ENCODE peak calls at places on chromosomes 2 and 18, in nine cellular contexts. One of them, this sample, is unnamed.

GRCh38 chr2:14960686-14961324 is 328.3 kb downstream of the LRATD1 start:
- DNase-seq in ovary: no peak
- DNase-seq in mucosa of descending colon: no peak
- DNase-seq in GM23338: peak
- DNase-seq in tibial artery: no peak
- DNase-seq in neural progenitor cell: no peak
- DNase-seq in uterus: no peak
- DNase-seq in astrocyte of the cerebellum: peak
- DNase-seq in fibroblast of lung: peak
- DNase-seq in this sample: no peak

GRCh38 chr18:8801263-8801901 is 96.0 kb downstream of the MTCL1 start:
- DNase-seq in neural progenitor cell: no peak
- DNase-seq in mucosa of descending colon: no peak
- DNase-seq in tibial artery: no peak
- DNase-seq in ovary: no peak
- DNase-seq in GM23338: no peak
- DNase-seq in uterus: no peak
- DNase-seq in fibroblast of lung: peak
- DNase-seq in astrocyte of the cerebellum: peak
- DNase-seq in this sample: peak

GRCh38 chr2:138455691-138456090 is 45.9 kb upstream of the SPOPL start:
- DNase-seq in ovary: no peak
- DNase-seq in astrocyte of the cerebellum: no peak
- DNase-seq in fibroblast of lung: no peak
- DNase-seq in mucosa of descending colon: no peak
- DNase-seq in neural progenitor cell: no peak
- DNase-seq in uterus: no peak
- DNase-seq in tibial artery: no peak
- DNase-seq in GM23338: no peak
- DNase-seq in this sample: no peak

GRCh38 chr2:49248506-49248905 is 94.2 kb upstream of the FSHR start:
- DNase-seq in GM23338: no peak
- DNase-seq in astrocyte of the cerebellum: peak
- DNase-seq in ovary: no peak
- DNase-seq in uterus: no peak
- DNase-seq in fibroblast of lung: peak
- DNase-seq in tibial artery: peak
- DNase-seq in neural progenitor cell: no peak
- DNase-seq in mucosa of descending colon: no peak
- DNase-seq in this sample: peak

GRCh38 chr2:201420442-201421113 is 30.7 kb downstream of the TRAK2 start:
- DNase-seq in astrocyte of the cerebellum: no peak
- DNase-seq in neural progenitor cell: no peak
- DNase-seq in uterus: no peak
- DNase-seq in mucosa of descending colon: no peak
- DNase-seq in GM23338: no peak
- DNase-seq in fibroblast of lung: peak
- DNase-seq in tibial artery: no peak
- DNase-seq in ovary: no peak
- DNase-seq in this sample: no peak

GRCh38 chr2:64317712-64318475 is 136.1 kb upstream of the LGALSL start:
- DNase-seq in mucosa of descending colon: no peak
- DNase-seq in GM23338: no peak
- DNase-seq in tibial artery: no peak
- DNase-seq in neural progenitor cell: no peak
- DNase-seq in astrocyte of the cerebellum: no peak
- DNase-seq in fibroblast of lung: no peak
- DNase-seq in uterus: no peak
- DNase-seq in ovary: no peak
- DNase-seq in this sample: no peak

GRCh38 chr2:241507430-241508239 is 749 bp downstream of the STK25 start:
- DNase-seq in neural progenitor cell: peak
- DNase-seq in fibroblast of lung: peak
- DNase-seq in tibial artery: peak
- DNase-seq in uterus: peak
- DNase-seq in mucosa of descending colon: peak
- DNase-seq in GM23338: peak
- DNase-seq in ovary: peak
- DNase-seq in astrocyte of the cerebellum: no peak
- DNase-seq in this sample: no peak

GRCh38 chr2:145379934-145380333 is 860.0 kb upstream of the ZEB2 start:
- DNase-seq in mucosa of descending colon: no peak
- DNase-seq in astrocyte of the cerebellum: no peak
- DNase-seq in ovary: no peak
- DNase-seq in tibial artery: no peak
- DNase-seq in fibroblast of lung: peak
- DNase-seq in GM23338: no peak
- DNase-seq in uterus: no peak
- DNase-seq in neural progenitor cell: no peak
- DNase-seq in this sample: no peak

GRCh38 chr2:88711897-88712296 is 20.4 kb downstream of the RPIA start:
- DNase-seq in uterus: no peak
- DNase-seq in mucosa of descending colon: no peak
- DNase-seq in ovary: no peak
- DNase-seq in tibial artery: no peak
- DNase-seq in GM23338: peak
- DNase-seq in fibroblast of lung: no peak
- DNase-seq in neural progenitor cell: no peak
- DNase-seq in astrocyte of the cerebellum: no peak
- DNase-seq in this sample: no peak

GRCh38 chr2:240464514-240465241 is 29.2 kb downstream of the GPC1 start:
- DNase-seq in neural progenitor cell: no peak
- DNase-seq in tibial artery: no peak
- DNase-seq in GM23338: no peak
- DNase-seq in mucosa of descending colon: peak
- DNase-seq in uterus: peak
- DNase-seq in fibroblast of lung: no peak
- DNase-seq in astrocyte of the cerebellum: no peak
- DNase-seq in ovary: peak
- DNase-seq in this sample: no peak

GRCh38 chr2:130836501-130837174 is at the start of gene ARHGEF4:
- DNase-seq in tibial artery: no peak
- DNase-seq in ovary: no peak
- DNase-seq in astrocyte of the cerebellum: no peak
- DNase-seq in mucosa of descending colon: peak
- DNase-seq in fibroblast of lung: no peak
- DNase-seq in neural progenitor cell: peak
- DNase-seq in uterus: no peak
- DNase-seq in GM23338: peak
- DNase-seq in this sample: no peak

GRCh38 chr2:134178109-134178877 is 75.6 kb upstream of the MGAT5 start:
- DNase-seq in GM23338: peak
- DNase-seq in mucosa of descending colon: no peak
- DNase-seq in ovary: no peak
- DNase-seq in fibroblast of lung: peak
- DNase-seq in neural progenitor cell: no peak
- DNase-seq in tibial artery: no peak
- DNase-seq in uterus: no peak
- DNase-seq in astrocyte of the cerebellum: no peak
- DNase-seq in this sample: no peak

GRCh38 chr2:237859082-237859433 is 365 bp upstream of the RAMP1 start:
- DNase-seq in ovary: no peak
- DNase-seq in tibial artery: no peak
- DNase-seq in astrocyte of the cerebellum: no peak
- DNase-seq in mucosa of descending colon: no peak
- DNase-seq in fibroblast of lung: no peak
- DNase-seq in GM23338: peak
- DNase-seq in neural progenitor cell: no peak
- DNase-seq in uterus: no peak
- DNase-seq in this sample: no peak

DNA sequence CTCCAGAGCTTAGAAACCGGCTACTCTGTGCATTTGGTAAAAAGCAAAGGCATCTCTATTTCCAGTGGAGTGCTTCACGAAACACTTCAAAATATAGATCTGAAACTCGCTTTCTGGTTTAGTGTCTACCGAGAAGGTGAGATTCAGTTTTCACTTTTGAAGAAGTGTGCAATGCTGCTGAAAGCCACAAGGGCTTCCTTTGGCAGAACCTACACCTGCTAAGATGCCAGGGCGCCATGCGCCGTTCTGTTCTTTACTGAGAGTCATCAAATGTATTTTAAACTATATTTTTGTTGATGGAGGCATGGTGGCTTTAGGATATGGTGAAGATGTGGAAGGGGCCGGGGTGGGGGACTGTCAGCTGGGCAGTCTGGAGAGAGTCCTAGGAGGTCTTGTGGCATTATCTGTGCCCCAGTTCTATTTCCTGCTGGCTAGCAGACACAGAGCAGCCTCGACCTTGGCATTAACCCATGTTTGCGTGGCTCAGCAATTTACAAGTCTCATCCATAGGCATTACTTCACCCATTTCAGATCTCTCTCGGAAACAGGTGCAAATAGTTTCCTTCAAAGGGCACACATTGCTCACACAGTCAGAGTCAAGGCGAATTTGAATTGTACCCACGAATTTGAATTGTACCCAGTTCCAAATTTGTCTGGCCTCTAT is 46.7 kb upstream of the KCNF1 start:
- DNase-seq in uterus: no peak
- DNase-seq in astrocyte of the cerebellum: no peak
- DNase-seq in ovary: no peak
- DNase-seq in neural progenitor cell: no peak
- DNase-seq in tibial artery: no peak
- DNase-seq in fibroblast of lung: no peak
- DNase-seq in GM23338: no peak
- DNase-seq in mucosa of descending colon: no peak
- DNase-seq in this sample: no peak
- TF ChIP-seq CTCF in uterus: no peak
- TF ChIP-seq CTCF in astrocyte of the cerebellum: peak
- TF ChIP-seq CTCF in ovary: no peak
- TF ChIP-seq CTCF in neural progenitor cell: peak
- TF ChIP-seq CTCF in tibial artery: no peak
- TF ChIP-seq CTCF in fibroblast of lung: no peak
- TF ChIP-seq CTCF in GM23338: no peak
- TF ChIP-seq CTCF in mucosa of descending colon: no peak
- TF ChIP-seq CTCF in this sample: peak

GRCh38 chr2:950627-950992 is at the start of gene SNTG2:
- DNase-seq in uterus: no peak
- DNase-seq in GM23338: peak
- DNase-seq in fibroblast of lung: no peak
- DNase-seq in neural progenitor cell: peak
- DNase-seq in ovary: no peak
- DNase-seq in tibial artery: no peak
- DNase-seq in astrocyte of the cerebellum: no peak
- DNase-seq in mucosa of descending colon: peak
- DNase-seq in this sample: no peak

GRCh38 chr2:946073-947005 is 4.3 kb upstream of the SNTG2 start:
- DNase-seq in GM23338: no peak
- DNase-seq in tibial artery: no peak
- DNase-seq in astrocyte of the cerebellum: no peak
- DNase-seq in mucosa of descending colon: no peak
- DNase-seq in uterus: no peak
- DNase-seq in neural progenitor cell: no peak
- DNase-seq in ovary: no peak
- DNase-seq in fibroblast of lung: no peak
- DNase-seq in this sample: no peak

GRCh38 chr2:951224-952006 is 766 bp downstream of the SNTG2 start:
- DNase-seq in ovary: no peak
- DNase-seq in neural progenitor cell: peak
- DNase-seq in tibial artery: no peak
- DNase-seq in astrocyte of the cerebellum: no peak
- DNase-seq in fibroblast of lung: no peak
- DNase-seq in GM23338: peak
- DNase-seq in mucosa of descending colon: no peak
- DNase-seq in uterus: no peak
- DNase-seq in this sample: no peak

GRCh38 chr2:949894-950626 is 589 bp upstream of the SNTG2 start:
- DNase-seq in neural progenitor cell: peak
- DNase-seq in mucosa of descending colon: peak
- DNase-seq in fibroblast of lung: no peak
- DNase-seq in GM23338: peak
- DNase-seq in uterus: no peak
- DNase-seq in ovary: no peak
- DNase-seq in tibial artery: no peak
- DNase-seq in astrocyte of the cerebellum: no peak
- DNase-seq in this sample: no peak

GRCh38 chr2:949384-949893 is 1.2 kb upstream of the SNTG2 start:
- DNase-seq in mucosa of descending colon: no peak
- DNase-seq in neural progenitor cell: peak
- DNase-seq in uterus: no peak
- DNase-seq in GM23338: peak
- DNase-seq in astrocyte of the cerebellum: no peak
- DNase-seq in tibial artery: no peak
- DNase-seq in ovary: no peak
- DNase-seq in fibroblast of lung: no peak
- DNase-seq in this sample: no peak
- H3K4me3 ChIP-seq in mucosa of descending colon: no peak
- H3K4me3 ChIP-seq in neural progenitor cell: peak
- H3K4me3 ChIP-seq in uterus: peak
- H3K4me3 ChIP-seq in GM23338: peak
- H3K4me3 ChIP-seq in astrocyte of the cerebellum: peak
- H3K4me3 ChIP-seq in tibial artery: peak
- H3K4me3 ChIP-seq in ovary: peak
- H3K4me3 ChIP-seq in fibroblast of lung: no peak
- H3K4me3 ChIP-seq in this sample: no peak

GRCh38 chr18:36212301-36212977 is 25.1 kb downstream of the MOCOS start:
- DNase-seq in GM23338: no peak
- DNase-seq in uterus: no peak
- DNase-seq in fibroblast of lung: peak
- DNase-seq in tibial artery: no peak
- DNase-seq in mucosa of descending colon: no peak
- DNase-seq in astrocyte of the cerebellum: peak
- DNase-seq in neural progenitor cell: peak
- DNase-seq in ovary: peak
- DNase-seq in this sample: no peak
- TF ChIP-seq CTCF in GM23338: peak
- TF ChIP-seq CTCF in uterus: no peak
- TF ChIP-seq CTCF in fibroblast of lung: peak
- TF ChIP-seq CTCF in tibial artery: no peak
- TF ChIP-seq CTCF in mucosa of descending colon: no peak
- TF ChIP-seq CTCF in astrocyte of the cerebellum: peak
- TF ChIP-seq CTCF in neural progenitor cell: peak
- TF ChIP-seq CTCF in ovary: no peak
- TF ChIP-seq CTCF in this sample: no peak

DNA sequence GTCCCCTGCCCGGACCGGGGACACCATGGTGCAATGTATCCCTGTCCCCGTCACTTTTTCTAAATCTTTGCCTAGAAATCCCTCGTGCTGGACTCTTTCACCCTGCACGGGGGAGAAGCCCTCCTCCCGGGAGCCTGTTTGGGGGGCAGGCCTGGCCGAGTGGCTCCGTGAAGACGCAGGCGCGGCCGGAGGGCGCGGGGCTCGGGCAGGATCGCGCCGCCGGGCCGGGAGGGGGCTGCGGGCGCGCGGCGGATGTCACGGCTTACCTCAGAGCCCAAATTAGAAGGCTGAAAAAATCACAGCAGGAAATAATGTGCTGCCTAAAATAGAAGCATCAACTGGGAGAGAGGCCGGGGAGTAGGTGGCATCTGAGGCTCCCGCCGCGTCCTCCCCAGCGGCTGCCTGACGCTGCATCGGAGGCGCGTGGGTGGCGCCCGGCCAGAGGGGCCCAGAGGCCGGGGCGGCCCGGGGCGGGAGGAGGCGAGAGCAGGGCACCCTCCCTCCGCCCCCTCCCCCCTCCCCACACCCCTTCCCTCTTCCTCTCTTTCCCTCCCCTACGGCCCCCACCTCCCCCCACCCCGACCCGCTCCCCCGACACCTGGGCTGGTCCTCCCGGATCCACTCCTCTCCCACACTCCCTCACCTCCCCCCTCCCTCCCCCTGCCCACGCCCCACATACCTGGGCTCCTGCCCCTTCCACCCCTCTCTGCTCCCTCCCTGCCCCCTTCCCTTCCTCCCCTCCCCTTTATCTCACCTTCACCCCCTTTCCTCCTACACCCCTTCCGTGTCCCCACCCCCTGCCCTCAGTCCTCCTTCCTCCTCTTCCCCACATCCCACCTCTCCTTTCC is 51.9 kb downstream of the SLC4A1AP start:
- DNase-seq in uterus: peak
- DNase-seq in tibial artery: peak
- DNase-seq in astrocyte of the cerebellum: no peak
- DNase-seq in fibroblast of lung: peak
- DNase-seq in ovary: peak
- DNase-seq in neural progenitor cell: peak
- DNase-seq in mucosa of descending colon: no peak
- DNase-seq in GM23338: peak
- DNase-seq in this sample: no peak
- H3K4me3 ChIP-seq in uterus: peak
- H3K4me3 ChIP-seq in tibial artery: peak
- H3K4me3 ChIP-seq in astrocyte of the cerebellum: peak
- H3K4me3 ChIP-seq in fibroblast of lung: peak
- H3K4me3 ChIP-seq in ovary: peak
- H3K4me3 ChIP-seq in neural progenitor cell: peak
- H3K4me3 ChIP-seq in mucosa of descending colon: no peak
- H3K4me3 ChIP-seq in GM23338: peak
- H3K4me3 ChIP-seq in this sample: peak